ENCODE peak calls at places on chromosomes 5 and 9, in eight cellular contexts. Y, M, W, S, E, L, K and A are unnamed samples.

GRCh38 chr5:73825219-73825618 is 199.2 kb downstream of the ARHGEF28 start:
- DNase-seq in W (no peak), S (no peak), K (no peak), M (peak), Y (no peak), E (no peak), L (no peak), A (no peak)

GRCh38 chr5:65125681-65126080 is 356.0 kb downstream of the ADAMTS6 start:
- DNase-seq in W (no peak), S (no peak), K (no peak), L (no peak), Y (no peak), M (no peak), E (no peak), A (no peak)

GRCh38 chr5:148443998-148444397 is 60.2 kb downstream of the FBXO38 start:
- DNase-seq in S (peak), M (peak), K (peak), L (peak), E (peak), W (peak), Y (no peak), A (peak)

GRCh38 chr5:157915638-157916037 is 56.7 kb upstream of the CLINT1 start:
- DNase-seq in L (no peak), M (no peak), K (peak), W (no peak), Y (no peak), E (no peak), S (peak), A (no peak)

GRCh38 chr5:42985129-42986037 is 54.7 kb downstream of the ANXA2R start:
- DNase-seq in L (no peak), W (peak), K (peak), M (no peak), S (no peak), Y (no peak), E (no peak), A (no peak)

GRCh38 chr9:127916665-127917581 is at the start of gene ST6GALNAC4:
- DNase-seq in Y (peak), S (peak), L (peak), E (peak), M (peak), K (peak), W (no peak), A (no peak)

GRCh38 chr5:150422758-150423157 is 10.0 kb upstream of the CD74 start:
- DNase-seq in Y (no peak), S (no peak), W (no peak), E (no peak), K (no peak), M (no peak), L (no peak), A (no peak)

GRCh38 chr5:36156619-36157018 is 4.7 kb downstream of the SKP2 start:
- DNase-seq in S (no peak), Y (no peak), E (no peak), W (no peak), M (peak), L (no peak), K (peak), A (no peak)

GRCh38 chr9:1604942-1605560 is 410.1 kb upstream of the SMARCA2 start:
- DNase-seq in Y (no peak), M (peak), E (no peak), S (no peak), K (peak), W (no peak), L (peak), A (peak)

GRCh38 chr5:151695464-151695863 is 8.7 kb upstream of the SPARC start:
- DNase-seq in S (no peak), K (peak), L (no peak), E (no peak), Y (no peak), W (no peak), M (no peak), A (no peak)